ENCODE peak calls at places on chromosomes 2 and 18, in six cellular contexts. F, E, A, R, M and I are unnamed samples.

GRCh38 chr2:119196301-119197124 is 27.1 kb upstream of the STEAP3 start:
- DNase-seq in F (no peak), E (no peak), A (no peak), R (peak; percentile 64), M (no peak), I (no peak)

GRCh38 chr18:50970006-50970405 is 2.2 kb downstream of the ELAC1 start:
- DNase-seq in F (no peak), E (no peak), A (no peak), R (peak; percentile 33), M (peak; percentile 69), I (peak; percentile 54)

GRCh38 chr2:130391872-130392670 is 36.2 kb downstream of the PTPN18 start:
- DNase-seq in F (no peak), E (no peak), A (peak; percentile 62), R (peak; percentile 23), M (no peak), I (peak; percentile 75)

GRCh38 chr18:37778417-37779165 is 213.0 kb upstream of the CELF4 start:
- DNase-seq in F (peak; percentile 97), E (no peak), A (peak; percentile 84), R (peak; percentile 13), M (peak; percentile 68), I (peak; percentile 56)

GRCh38 chr2:217357886-217358620 is 498.2 kb upstream of the TNP1 start:
- DNase-seq in F (no peak), E (no peak), A (no peak), R (no peak), M (no peak), I (no peak)

GRCh38 chr2:138507267-138507666 is 5.7 kb downstream of the SPOPL start:
- DNase-seq in F (no peak), E (no peak), A (peak; percentile 26), R (no peak), M (no peak), I (no peak)

GRCh38 chr18:8706545-8706980 is 1.2 kb downstream of the MTCL1 start:
- DNase-seq in F (no peak), E (peak; percentile 79), A (no peak), R (no peak), M (no peak), I (no peak)

GRCh38 chr2:109027702-109028101 is 38.7 kb upstream of the EDAR start:
- DNase-seq in F (no peak), E (no peak), A (no peak), R (no peak), M (no peak), I (no peak)

GRCh38 chr18:43596106-43596712 is 318.9 kb upstream of the SYT4 start:
- DNase-seq in F (no peak), E (no peak), A (peak; percentile 36), R (peak; percentile 14), M (no peak), I (no peak)

GRCh38 chr2:11945139-11946126 is 199.0 kb downstream of the LPIN1 start:
- DNase-seq in F (no peak), E (no peak), A (no peak), R (no peak), M (no peak), I (no peak)

GRCh38 chr2:67389788-67390187 is 7.3 kb upstream of the ETAA1 start:
- DNase-seq in F (no peak), E (no peak), A (no peak), R (no peak), M (no peak), I (no peak)

GRCh38 chr2:5391361-5391760 is 300.8 kb upstream of the SOX11 start:
- DNase-seq in F (no peak), E (no peak), A (no peak), R (no peak), M (peak; percentile 34), I (no peak)

GRCh38 chr2:219213026-219213415 is 5.7 kb downstream of the ABCB6 start:
- DNase-seq in F (no peak), E (peak; percentile 72), A (no peak), R (no peak), M (no peak), I (no peak)

GRCh38 chr2:219210572-219211362 is 4.2 kb downstream of the ZFAND2B start:
- DNase-seq in F (no peak), E (peak; percentile 72), A (no peak), R (no peak), M (no peak), I (no peak)

GRCh38 chr2:219215871-219216536 is 2.8 kb downstream of the ABCB6 start:
- DNase-seq in F (no peak), E (no peak), A (no peak), R (no peak), M (no peak), I (no peak)

GRCh38 chr2:219213486-219214071 is 5.2 kb downstream of the ABCB6 start:
- DNase-seq in F (no peak), E (no peak), A (no peak), R (no peak), M (no peak), I (no peak)

GRCh38 chr2:219214141-219214540 is 4.6 kb downstream of the ABCB6 start:
- DNase-seq in F (no peak), E (no peak), A (no peak), R (no peak), M (no peak), I (no peak)
- H3K27ac ChIP-seq in F (no peak overlapping the region), E (no peak overlapping the region), A (no peak overlapping the region), R (no peak overlapping the region), M (no peak overlapping the region), I (no peak overlapping the region)

GRCh38 chr2:30240162-30240696 is 8.9 kb downstream of the LBH start:
- DNase-seq in F (no peak), E (no peak), A (no peak), R (no peak), M (peak; percentile 7), I (no peak)
- H3K36me3 ChIP-seq in F (peaks cover 2% of the 10 kb centered on the region), E (peaks cover 4% of the 10 kb centered on the region), A (peaks cover 4% of the 10 kb centered on the region), R (no peaks in the 10 kb centered on the region), M (no peaks in the 10 kb centered on the region), I (no peaks in the 10 kb centered on the region)

GRCh38 chr2:112254466-112255240 is at the start of gene ZC3H8:
- DNase-seq in F (peak; percentile 97), E (peak; percentile 92), A (peak; percentile 96), R (peak; percentile 87), M (peak; percentile 95), I (peak; percentile 96)
- TF ChIP-seq CTCF in F (no peak), E (no peak), A (no peak), R (no peak), M (no peak), I (no peak)

GRCh38 chr2:1511455-1511854 is 98.2 kb downstream of the TPO start:
- DNase-seq in F (no peak), E (no peak), A (no peak), R (no peak), M (no peak), I (no peak)

GRCh38 chr2:1514391-1515072 is 101.3 kb downstream of the TPO start:
- DNase-seq in F (no peak), E (no peak), A (no peak), R (no peak), M (no peak), I (peak; percentile 37)

GRCh38 chr2:1509271-1509995 is 96.2 kb downstream of the TPO start:
- DNase-seq in F (no peak), E (no peak), A (no peak), R (no peak), M (no peak), I (no peak)

GRCh38 chr2:1512321-1513289 is 99.3 kb downstream of the TPO start:
- DNase-seq in F (no peak), E (no peak), A (no peak), R (no peak), M (no peak), I (no peak)

DNA sequence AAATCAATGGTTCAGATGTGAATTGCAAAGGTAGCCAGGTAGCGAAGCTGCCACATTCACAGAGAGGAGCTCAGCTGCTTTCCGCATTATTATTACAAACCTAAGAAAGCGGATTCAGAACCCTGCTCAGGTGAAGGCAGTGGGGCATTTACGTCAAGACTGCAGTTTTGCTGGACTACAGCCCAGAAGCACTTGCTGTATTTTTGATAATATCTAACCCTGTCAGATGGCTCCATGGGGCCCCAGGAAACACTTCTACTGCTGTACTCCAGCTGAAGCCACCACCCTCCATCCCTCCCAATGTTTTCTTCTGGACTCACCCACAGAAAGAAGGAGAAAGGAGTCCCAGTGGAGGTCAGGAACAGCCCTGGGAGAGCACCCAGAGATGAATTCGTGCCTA is 96.9 kb downstream of the TPO start:
- DNase-seq in F (no peak), E (no peak), A (no peak), R (no peak), M (no peak), I (no peak)
- H3K27ac ChIP-seq in F (no peak overlapping the region), E (no peak overlapping the region), A (no peak overlapping the region), R (no peak overlapping the region), M (no peak overlapping the region), I (no peak overlapping the region)

GRCh38 chr18:45935591-45936335 is 31.4 kb downstream of the EPG5 start:
- DNase-seq in F (no peak), E (no peak), A (no peak), R (no peak), M (no peak), I (no peak)

GRCh38 chr18:45945669-45946068 is 21.5 kb downstream of the EPG5 start:
- DNase-seq in F (no peak), E (no peak), A (no peak), R (no peak), M (no peak), I (no peak)

GRCh38 chr18:45938488-45938935 is 28.6 kb downstream of the EPG5 start:
- DNase-seq in F (no peak), E (no peak), A (no peak), R (no peak), M (no peak), I (no peak)

DNA sequence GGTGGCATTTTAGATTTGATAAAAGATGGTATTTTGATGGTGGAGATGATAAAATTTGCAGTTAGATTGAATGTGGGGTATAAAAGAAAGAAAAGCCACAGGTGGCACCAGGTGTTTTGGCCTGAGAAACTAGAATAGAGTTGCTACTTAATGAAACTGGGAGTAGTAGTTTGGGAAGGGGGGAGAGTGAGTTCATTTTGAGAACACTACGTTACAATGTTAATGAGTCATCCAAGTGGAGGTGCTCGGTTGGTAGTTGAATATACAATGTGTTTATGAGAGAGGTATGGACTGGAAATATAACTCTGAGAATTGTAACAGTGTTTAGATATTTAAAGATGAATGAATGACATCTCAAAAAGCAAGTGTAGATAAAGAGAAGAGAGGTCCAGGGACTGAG is 26.4 kb downstream of the EPG5 start:
- DNase-seq in F (no peak), E (no peak), A (no peak), R (peak; percentile 24), M (no peak), I (no peak)
- H3K36me3 ChIP-seq in F (peaks cover 16% of the 10 kb centered on the region), E (peaks cover 62% of the 10 kb centered on the region), A (no peaks in the 10 kb centered on the region), R (peaks cover 22% of the 10 kb centered on the region), M (peaks cover 47% of the 10 kb centered on the region), I (peaks cover 8% of the 10 kb centered on the region)